ENCODE peak calls at places on chromosome 12, in five cellular contexts. W, G, D, A and S are unnamed samples.
A peak's percentile ranks its signal among the peaks of the same experiment; 100 is the strongest.

GRCh38 chr12:124684971-124685688 is 117.7 kb upstream of the NCOR2 start:
- DNase-seq in G (peak; percentile 72), D (no peak), A (no peak), W (no peak), S (no peak)

GRCh38 chr12:32298917-32299316 is 100.4 kb upstream of the FGD4 start:
- DNase-seq in D (no peak), W (no peak), G (no peak), A (peak; percentile 26), S (no peak)

GRCh38 chr12:6613776-6614512 is 6.8 kb upstream of the CHD4 start:
- DNase-seq in W (peak; percentile 98), G (peak; percentile 77), A (peak; percentile 88), D (peak; percentile 42), S (peak; percentile 96)

GRCh38 chr12:133236556-133236955 is 879 bp upstream of the ANHX start:
- DNase-seq in D (no peak), A (no peak), G (no peak), W (no peak), S (no peak)

GRCh38 chr12:67890726-67891125 is 98.5 kb upstream of the IFNG-AS1 start:
- DNase-seq in W (no peak), G (no peak), D (no peak), A (no peak), S (no peak)

GRCh38 chr12:64752833-64753238 is 6.4 kb downstream of the GNS start:
- DNase-seq in D (no peak), A (no peak), G (peak; percentile 18), W (no peak), S (no peak)

GRCh38 chr12:128079476-128079875 is 187.5 kb upstream of the TMEM132C start:
- DNase-seq in D (no peak), W (no peak), A (no peak), G (no peak), S (no peak)

GRCh38 chr12:39272934-39273770 is 169.8 kb downstream of the KIF21A start:
- DNase-seq in G (peak; percentile 67), A (peak; percentile 28), D (peak; percentile 38), W (peak; percentile 61), S (peak; percentile 56)

GRCh38 chr12:25840678-25841077 is 117.8 kb upstream of the RASSF8 start:
- DNase-seq in D (no peak), G (no peak), A (no peak), W (no peak), S (no peak)

GRCh38 chr12:57031228-57031670 is 14.9 kb upstream of the TAC3 start:
- DNase-seq in G (no peak), A (no peak), W (no peak), D (peak; percentile 35), S (no peak)

GRCh38 chr12:57864382-57864781 is 17.9 kb upstream of the CTDSP2 start:
- DNase-seq in A (peak; percentile 69), W (no peak), G (no peak), D (no peak), S (peak; percentile 64)

GRCh38 chr12:27922591-27923139 is 49.9 kb downstream of the PTHLH start:
- DNase-seq in D (no peak), W (no peak), A (no peak), G (peak; percentile 90), S (no peak)

GRCh38 chr12:91766454-91766853 is 379.2 kb downstream of the BTG1 start:
- DNase-seq in A (no peak), G (no peak), D (no peak), W (no peak), S (no peak)

GRCh38 chr12:6430124-6430989 is 14.4 kb upstream of the CD27 start:
- DNase-seq in D (peak; percentile 41), W (peak; percentile 77), G (peak; percentile 94), A (no peak), S (no peak)

GRCh38 chr12:19739195-19739776 is 300.0 kb downstream of the AEBP2 start:
- DNase-seq in G (peak; percentile 71), A (peak; percentile 44), D (peak; percentile 45), W (peak; percentile 75), S (peak; percentile 61)

GRCh38 chr12:62481843-62482540 is 15.4 kb downstream of the MON2 start:
- DNase-seq in A (no peak), W (no peak), D (no peak), G (no peak), S (no peak)

GRCh38 chr12:93751864-93752610 is 74.9 kb downstream of the CRADD start:
- DNase-seq in D (no peak), W (no peak), G (no peak), A (no peak), S (no peak)

GRCh38 chr12:115114140-115114539 is 430.2 kb upstream of the TBX3 start:
- DNase-seq in G (no peak), D (no peak), W (no peak), A (no peak), S (no peak)

GRCh38 chr12:117159674-117160073 is 30.6 kb downstream of the FBXO21 start:
- DNase-seq in G (no peak), A (peak; percentile 36), W (no peak), D (no peak), S (no peak)

GRCh38 chr12:124914392-124915248 is at the start of gene UBC:
- DNase-seq in D (peak; percentile 95), W (peak; percentile 95), G (peak; percentile 89), A (peak; percentile 93), S (peak; percentile 95)

GRCh38 chr12:12715459-12716150 is 1.6 kb upstream of the CDKN1B start:
- DNase-seq in G (peak; percentile 5), D (peak; percentile 64), W (no peak), A (no peak), S (no peak)

GRCh38 chr12:116594325-116595038 is 35.3 kb downstream of the MAP1LC3B2 start:
- DNase-seq in G (no peak), D (peak; percentile 7), W (no peak), A (no peak), S (no peak)

GRCh38 chr12:1859643-1860042 is 39.3 kb downstream of the LRTM2 start:
- DNase-seq in A (no peak), D (no peak), W (no peak), G (peak; percentile 68), S (no peak)

GRCh38 chr12:32895688-32896437 is 714 bp downstream of the PKP2 start:
- DNase-seq in G (peak; percentile 20), D (no peak), A (no peak), W (peak; percentile 69), S (peak; percentile 49)

GRCh38 chr12:15013634-15014169 is 40.9 kb downstream of the PDE6H start:
- DNase-seq in A (no peak), D (no peak), W (no peak), G (no peak), S (no peak)

GRCh38 chr12:15014708-15015107 is 41.9 kb downstream of the PDE6H start:
- DNase-seq in D (no peak), G (peak; percentile 5), W (no peak), A (no peak), S (no peak)

GRCh38 chr12:15015121-15015520 is 42.3 kb downstream of the PDE6H start:
- DNase-seq in D (no peak), A (no peak), W (no peak), G (no peak), S (no peak)

DNA sequence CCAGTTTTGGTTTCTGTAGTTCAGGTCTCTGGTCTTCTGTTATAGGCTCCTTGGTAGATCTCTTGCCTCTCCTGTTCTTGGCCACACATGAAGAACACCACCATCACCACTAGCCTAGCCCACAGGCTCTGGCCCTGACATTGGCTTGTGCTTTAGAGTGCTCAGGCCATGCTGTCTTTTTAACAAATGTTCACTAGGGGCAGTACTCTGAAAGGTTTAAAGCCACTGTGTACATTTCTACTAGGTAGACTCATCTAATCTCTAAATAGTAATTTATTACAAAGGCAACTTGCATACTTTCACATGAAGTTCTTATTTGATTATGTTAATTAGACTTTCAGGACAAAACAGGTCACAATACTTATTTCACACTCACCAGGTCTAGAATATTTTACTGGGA is 38.3 kb downstream of the PDE6H start:
- DNase-seq in A (no peak), G (peak; percentile 29), D (peak; percentile 23), W (no peak), S (no peak)
- TF ChIP-seq CTCF in A (peak; percentile 29), G (peak; percentile 36), D (peak; percentile 66), W (peak; percentile 17), S (peak; percentile 33)

DNA sequence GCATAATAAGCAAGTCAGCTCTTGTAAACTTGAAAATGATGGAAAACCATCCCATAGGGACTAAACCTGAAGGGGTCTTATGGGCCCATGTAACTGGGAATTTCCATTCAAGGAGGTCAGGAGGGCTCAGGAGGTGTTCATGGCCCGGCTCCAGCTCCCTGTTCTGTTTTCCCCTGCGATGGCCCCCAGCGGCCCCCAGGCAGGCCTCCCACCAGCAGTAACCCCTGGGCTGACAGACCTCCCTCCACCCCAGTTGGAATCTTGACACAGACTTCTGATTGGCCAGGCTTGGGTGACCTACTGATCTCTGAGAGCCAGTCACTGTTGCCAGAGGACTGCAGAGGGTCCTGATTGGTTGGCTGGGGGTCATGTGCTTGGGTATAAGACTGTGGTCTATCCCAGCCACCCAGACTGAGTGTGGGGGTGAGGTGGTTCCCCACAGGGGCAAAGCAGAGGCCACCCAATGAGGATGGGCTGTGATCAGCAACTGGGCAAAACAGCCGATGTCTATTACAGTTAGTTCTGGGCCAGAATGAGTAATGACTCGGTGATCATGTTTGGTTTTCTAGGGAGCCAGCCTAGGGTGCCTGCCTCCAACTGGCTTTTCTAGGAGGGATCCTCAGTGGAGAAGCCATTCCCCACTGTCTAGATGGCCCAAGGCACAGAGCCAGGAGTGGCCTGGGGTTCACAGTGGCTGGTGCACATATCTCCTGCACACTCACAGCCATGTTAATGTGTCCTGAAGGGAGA is 27.0 kb downstream of the RHOF start:
- DNase-seq in G (no peak), D (no peak), A (peak; percentile 55), W (no peak), S (no peak)
- TF ChIP-seq EZH2phosphoT487 in G (no peak), D (no peak), A (no peak), W (no peak), S (no peak)

GRCh38 chr12:13941258-13942249 is 39.8 kb downstream of the GRIN2B start:
- DNase-seq in D (peak; percentile 46), G (peak; percentile 72), W (peak; percentile 89), A (peak; percentile 12), S (peak; percentile 85)
- TF ChIP-seq CTCF in D (peak; percentile 80), G (peak; percentile 55), W (peak; percentile 67), A (peak; percentile 60), S (peak; percentile 69)

GRCh38 chr12:79706676-79707075 is 15.9 kb upstream of the PAWR start:
- DNase-seq in G (peak; percentile 39), D (no peak), W (no peak), A (no peak), S (no peak)
- TF ChIP-seq EZH2phosphoT487 in G (no peak), D (no peak), W (no peak), A (no peak), S (no peak)

GRCh38 chr12:105280966-105281693 is 45.2 kb upstream of the APPL2 start:
- DNase-seq in A (no peak), D (no peak), W (no peak), G (peak; percentile 41), S (no peak)

GRCh38 chr12:105275997-105276760 is 40.2 kb upstream of the APPL2 start:
- DNase-seq in D (peak; percentile 9), G (peak; percentile 21), W (no peak), A (no peak), S (no peak)

GRCh38 chr12:105279460-105280056 is 43.6 kb upstream of the APPL2 start:
- DNase-seq in G (no peak), W (peak; percentile 30), A (peak; percentile 16), D (peak; percentile 64), S (peak; percentile 58)

GRCh38 chr12:105281694-105282049 is 45.7 kb upstream of the APPL2 start:
- DNase-seq in W (peak; percentile 31), D (no peak), A (no peak), G (peak; percentile 32), S (no peak)

GRCh38 chr12:105278043-105278697 is 42.2 kb upstream of the APPL2 start:
- DNase-seq in G (peak; percentile 24), A (peak; percentile 11), D (peak; percentile 7), W (peak; percentile 42), S (no peak)
- TF ChIP-seq CTCF in G (peak; percentile 40), A (peak; percentile 42), D (peak; percentile 25), W (no peak), S (no peak)